ENCODE peak calls at places on chromosomes 1 and 21, in seven cellular contexts. F, U, X, R, O, Y and Z are unnamed samples.

GRCh38 chr1:20008391-20008841 is 29.0 kb upstream of the PLA2G2A start:
- DNase-seq in X (peak), F (peak), R (no peak), O (no peak), U (no peak), Y (no peak), Z (no peak)

GRCh38 chr1:161099090-161099802 is 1.1 kb downstream of the KLHDC9 start:
- DNase-seq in Y (no peak), U (no peak), R (no peak), X (peak), O (no peak), F (no peak), Z (no peak)

GRCh38 chr1:18581420-18581880 is 49.2 kb upstream of the PAX7 start:
- DNase-seq in O (peak), Y (no peak), F (no peak), U (no peak), X (peak), R (no peak), Z (no peak)

GRCh38 chr1:61005572-61006386 is 76.6 kb upstream of the NFIA start:
- DNase-seq in R (no peak), X (no peak), F (no peak), O (no peak), U (no peak), Y (no peak), Z (no peak)

GRCh38 chr1:2322593-2323295 is 68.6 kb downstream of the MORN1 start:
- DNase-seq in X (peak), U (no peak), F (peak), O (no peak), R (no peak), Y (no peak), Z (no peak)

GRCh38 chr1:223022641-223023473 is 120.2 kb downstream of the TLR5 start:
- DNase-seq in Y (no peak), O (no peak), X (no peak), R (no peak), F (no peak), U (no peak), Z (no peak)

GRCh38 chr1:179599623-179600249 is 8.1 kb downstream of the TDRD5 start:
- DNase-seq in Y (peak), X (peak), R (no peak), F (peak), U (no peak), O (no peak), Z (no peak)

GRCh38 chr21:15627011-15627410 is 102.8 kb upstream of the USP25 start:
- DNase-seq in U (no peak), F (no peak), O (no peak), Y (no peak), R (no peak), X (no peak), Z (no peak)

GRCh38 chr1:53860967-53861411 is 22.9 kb upstream of the NDC1 start:
- DNase-seq in O (no peak), R (peak), Y (peak), U (no peak), F (peak), X (peak), Z (no peak)

GRCh38 chr21:30194701-30195299 is 21.1 kb downstream of the CLDN8 start:
- DNase-seq in X (no peak), R (no peak), F (no peak), O (no peak), U (no peak), Y (no peak), Z (no peak)

GRCh38 chr1:170732262-170732595 is 68.3 kb downstream of the PRRX1 start:
- DNase-seq in Y (peak), R (no peak), F (peak), X (no peak), U (no peak), O (no peak), Z (no peak)

GRCh38 chr1:116488052-116488451 is 82.8 kb downstream of the CD58 start:
- DNase-seq in Y (no peak), X (no peak), O (no peak), R (no peak), U (no peak), F (no peak), Z (no peak)

GRCh38 chr1:89719502-89720306 is 86.8 kb downstream of the LRRC8C start:
- DNase-seq in F (peak), R (no peak), U (no peak), Y (peak), O (no peak), X (no peak), Z (no peak)

GRCh38 chr21:44267655-44268142 is 6.0 kb upstream of the DNMT3L start:
- DNase-seq in F (no peak), X (no peak), R (no peak), U (no peak), O (no peak), Y (no peak), Z (no peak)

GRCh38 chr1:50047916-50048694 is 24.4 kb upstream of the AGBL4 start:
- DNase-seq in F (no peak), O (peak), R (no peak), X (peak), U (no peak), Y (no peak), Z (no peak)

GRCh38 chr1:4218619-4219018 is 318.5 kb upstream of the C1orf174 start:
- DNase-seq in Y (no peak), O (no peak), U (no peak), F (no peak), R (no peak), X (no peak), Z (no peak)

GRCh38 chr1:12565094-12565965 is 52.7 kb downstream of the DHRS3 start:
- DNase-seq in O (no peak), F (no peak), U (no peak), Y (no peak), R (no peak), X (peak), Z (no peak)

GRCh38 chr1:200708769-200709168 is 29.9 kb upstream of the CAMSAP2 start:
- DNase-seq in X (no peak), R (no peak), O (no peak), F (peak), Y (peak), U (no peak), Z (no peak)

GRCh38 chr21:42360317-42360716 is 6.0 kb downstream of the TFF1 start:
- DNase-seq in Y (no peak), F (no peak), O (no peak), U (no peak), R (no peak), X (no peak), Z (no peak)

GRCh38 chr21:44870748-44871495 is 2.6 kb downstream of the PTTG1IP start:
- DNase-seq in R (no peak), F (peak), U (no peak), X (peak), O (peak), Y (no peak), Z (no peak)

GRCh38 chr1:60903591-60903990 is 178.8 kb upstream of the NFIA start:
- DNase-seq in F (peak), X (no peak), O (peak), R (no peak), U (no peak), Y (no peak), Z (no peak)

GRCh38 chr21:32359719-32360260 is 33.0 kb downstream of the URB1 start:
- DNase-seq in Y (no peak), F (no peak), R (no peak), U (no peak), X (no peak), O (no peak), Z (no peak)

GRCh38 chr1:246971322-246971721 is 36.5 kb downstream of the ZNF695 start:
- DNase-seq in F (no peak), R (peak), Y (peak), U (peak), X (peak), O (peak), Z (no peak)

GRCh38 chr21:24897883-24898282 is 709.4 kb downstream of the MRPL39 start:
- DNase-seq in Y (no peak), F (no peak), U (no peak), X (no peak), O (no peak), R (no peak), Z (no peak)

GRCh38 chr21:24894324-24894723 is 713.0 kb downstream of the MRPL39 start:
- DNase-seq in U (no peak), R (no peak), F (no peak), O (no peak), X (no peak), Y (no peak), Z (no peak)

GRCh38 chr21:24899138-24899537 is 708.1 kb downstream of the MRPL39 start:
- DNase-seq in F (no peak), O (no peak), Y (no peak), X (no peak), U (no peak), R (no peak), Z (no peak)

GRCh38 chr21:24896735-24897124 is 710.6 kb downstream of the MRPL39 start:
- DNase-seq in R (no peak), U (no peak), Y (no peak), O (no peak), X (no peak), F (no peak), Z (no peak)

GRCh38 chr21:24895885-24896734 is 711.2 kb downstream of the MRPL39 start:
- DNase-seq in Y (peak), O (no peak), R (no peak), U (no peak), X (no peak), F (peak), Z (no peak)
- TF ChIP-seq CTCF in Y (peak), O (no peak), R (no peak), U (no peak), X (peak), F (peak), Z (no peak)

GRCh38 chr21:40719615-40720014 is 127.3 kb downstream of the DSCAM start:
- DNase-seq in O (no peak), Y (no peak), X (no peak), R (no peak), F (no peak), U (no peak), Z (no peak)
- TF ChIP-seq CTCF in O (no peak), Y (no peak), X (no peak), R (no peak), F (no peak), U (no peak), Z (no peak)

DNA sequence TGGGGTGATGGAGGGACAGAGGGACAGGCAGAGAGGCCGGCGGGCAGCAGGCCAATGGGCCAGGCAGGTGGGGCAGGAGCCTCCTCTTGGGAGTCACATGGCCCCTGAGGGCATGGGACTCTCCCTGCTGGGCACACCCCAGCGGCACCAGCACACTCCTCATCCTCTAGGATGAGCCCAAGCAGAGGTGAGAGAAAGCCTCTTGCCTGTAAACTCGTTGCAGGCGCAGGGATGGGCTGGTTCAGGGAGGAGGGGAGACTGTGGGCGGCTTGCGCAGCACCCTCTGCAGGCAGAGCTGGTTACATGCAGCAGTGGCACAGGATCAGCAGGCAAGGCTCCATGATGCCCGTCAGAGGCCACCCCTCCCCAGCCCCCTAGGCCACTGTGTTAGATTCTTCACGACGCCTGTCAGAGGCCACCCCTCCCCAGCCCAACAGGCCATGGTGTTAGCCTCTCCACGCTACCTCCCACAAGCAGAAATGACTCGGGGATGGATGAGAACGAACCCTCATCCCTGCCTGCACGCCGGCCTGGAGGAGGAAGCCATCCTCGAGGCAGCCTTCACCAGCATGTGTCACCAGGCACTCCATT is 209.7 kb upstream of the VAMP3 start:
- DNase-seq in U (no peak), F (no peak), Y (peak), X (no peak), R (no peak), O (no peak), Z (no peak)
- TF ChIP-seq CTCF in U (no peak), F (no peak), Y (peak), X (no peak), R (no peak), O (no peak), Z (peak)

DNA sequence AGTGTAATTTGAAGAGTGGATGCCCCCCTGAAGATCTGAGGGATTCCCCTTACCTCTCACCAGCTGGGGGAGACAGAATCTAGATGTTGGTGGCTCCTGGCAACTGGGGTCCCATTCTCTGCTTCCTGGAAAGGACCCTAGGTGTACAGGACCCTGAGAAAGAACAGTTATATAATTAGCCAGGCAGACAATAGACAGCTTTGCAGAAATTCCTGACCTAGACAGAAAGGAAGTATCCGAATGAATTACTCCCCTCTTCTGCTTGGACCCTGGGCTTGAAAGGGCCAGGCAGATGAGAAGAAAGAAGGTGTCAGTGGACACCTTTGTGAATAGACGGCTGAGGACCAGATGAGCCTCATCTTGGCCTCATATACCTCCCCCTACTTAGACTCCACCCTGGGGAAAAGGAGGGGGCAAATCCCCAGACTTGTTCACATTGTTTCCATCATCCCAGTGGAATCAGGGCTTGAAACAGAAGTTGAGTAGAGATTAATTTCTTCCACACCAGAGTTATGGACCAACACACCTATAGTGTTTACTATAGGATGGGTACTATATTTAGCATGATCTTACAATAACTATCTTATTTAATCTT is 1.8 kb upstream of the IQGAP3 start:
- DNase-seq in O (no peak), X (no peak), F (no peak), U (no peak), R (no peak), Y (no peak), Z (no peak)
- TF ChIP-seq CTCF in O (no peak), X (no peak), F (no peak), U (no peak), R (no peak), Y (no peak), Z (no peak)

GRCh38 chr1:35622510-35623171 is 18.7 kb downstream of the PSMB2 start:
- DNase-seq in F (no peak), O (no peak), R (no peak), X (no peak), U (no peak), Y (no peak), Z (no peak)
- TF ChIP-seq CTCF in F (no peak), O (no peak), R (no peak), X (no peak), U (no peak), Y (no peak), Z (no peak)

DNA sequence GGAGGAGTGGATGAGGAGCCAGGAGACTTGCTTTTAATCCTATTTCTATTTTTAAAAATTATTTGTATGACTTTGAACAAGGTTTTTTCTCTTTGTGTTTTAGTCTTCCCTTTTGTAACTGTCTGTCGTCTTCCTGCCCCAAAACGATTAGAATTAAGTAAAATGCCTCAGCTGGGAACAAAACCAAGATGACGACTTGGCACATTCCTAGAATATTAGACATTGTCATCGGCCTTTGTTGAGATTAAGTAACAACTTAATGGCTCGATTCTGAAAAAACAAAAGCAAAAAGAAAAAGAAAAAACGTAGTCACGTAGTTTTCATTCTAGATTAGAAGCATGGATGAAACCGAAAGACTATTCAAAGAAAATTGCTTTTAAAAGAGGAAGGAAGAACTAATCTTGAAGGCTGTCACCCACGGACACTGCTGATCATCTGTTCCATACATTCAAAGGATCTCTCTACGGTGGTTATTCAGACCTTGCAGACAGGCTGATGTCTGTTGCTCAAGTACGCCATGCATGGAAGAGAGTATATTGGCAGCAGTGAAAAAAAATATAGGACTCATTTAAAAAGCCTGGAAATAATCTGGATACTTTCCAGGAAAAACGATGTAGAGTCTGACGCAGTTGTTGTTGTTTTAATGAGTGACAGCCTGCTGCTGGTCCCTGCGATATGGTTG is 16.9 kb downstream of the GNG4 start:
- DNase-seq in O (no peak), U (no peak), R (no peak), Y (peak), F (peak), X (no peak), Z (no peak)
- TF ChIP-seq CTCF in O (no peak), U (no peak), R (no peak), Y (no peak), F (no peak), X (no peak), Z (no peak)